ENCODE peak calls at places on chromosome 1, in four cellular contexts. J is stimulated activated effector memory CD8-positive, alpha-beta T cell treated with anti-CD3 and anti-CD28 coated beads, Interleukin-12 subunit alpha, Interleukin-12 subunit beta, amount 100 ng/mL, for 72 hours; Y is stimulated activated naive B cell treated with anti-CD40 and anti-IgM and Interleukin-4, amounts not matched to agents 10 μg/mL and 1 μg/mL and 100 μg/mL, for 72 hours; R is right lobe of liver. L is an unnamed sample.

GRCh38 chr1:46183119-46183842 is 7.0 kb upstream of the P3R3URF start:
- DNase-seq in J (no peak), Y (no peak), R (peak), L (peak)

GRCh38 chr1:36710901-36711300 is 228.2 kb upstream of the CSF3R start:
- DNase-seq in J (no peak), Y (no peak), R (no peak), L (no peak)

GRCh38 chr1:39761016-39761415 is 10.1 kb downstream of the OXCT2 start:
- DNase-seq in J (no peak), Y (no peak), R (no peak), L (no peak)

GRCh38 chr1:37034301-37035013 is at the start of gene GRIK3:
- DNase-seq in J (no peak), Y (no peak), R (no peak), L (no peak)

GRCh38 chr1:58162952-58163550 is 383.5 kb downstream of the OMA1 start:
- DNase-seq in J (no peak), Y (no peak), R (no peak), L (no peak)

GRCh38 chr1:18798533-18799445 is 60.7 kb downstream of the TAS1R2 start:
- DNase-seq in J (no peak), Y (no peak), R (no peak), L (no peak)

GRCh38 chr1:67290236-67290635 is 17.4 kb upstream of the IL12RB2 start:
- DNase-seq in J (no peak), Y (no peak), R (no peak), L (no peak)

GRCh38 chr1:86754265-86754974 is 50.0 kb downstream of the SH3GLB1 start:
- DNase-seq in J (no peak), Y (no peak), R (no peak), L (no peak)

GRCh38 chr1:68136187-68136586 is 85.8 kb upstream of the DIRAS3 start:
- DNase-seq in J (no peak), Y (no peak), R (no peak), L (no peak)

GRCh38 chr1:51231121-51231520 is 5.0 kb upstream of the RNF11 start:
- DNase-seq in J (no peak), Y (no peak), R (no peak), L (no peak)

GRCh38 chr1:7535934-7536878 is 234.9 kb upstream of the VAMP3 start:
- DNase-seq in J (no peak), Y (no peak), R (peak), L (peak)

GRCh38 chr1:234613128-234613875 is 3.3 kb upstream of the IRF2BP2 start:
- DNase-seq in J (no peak), Y (no peak), R (no peak), L (no peak)

GRCh38 chr1:98051065-98051675 is 130.3 kb upstream of the DPYD start:
- DNase-seq in J (peak), Y (peak), R (peak), L (peak)

GRCh38 chr1:233367057-233367759 is 39.7 kb downstream of the MAP3K21 start:
- DNase-seq in J (no peak), Y (no peak), R (no peak), L (no peak)

GRCh38 chr1:77354996-77355395 is 73.2 kb downstream of the AK5 start:
- DNase-seq in J (no peak), Y (no peak), R (no peak), L (no peak)

GRCh38 chr1:152761609-152762213 is 3.9 kb downstream of the KPRP start:
- DNase-seq in J (no peak), Y (no peak), R (no peak), L (no peak)

GRCh38 chr1:119924948-119925898 is 28.9 kb upstream of the ADAM30 start:
- DNase-seq in J (no peak), Y (no peak), R (no peak), L (no peak)

GRCh38 chr1:181482521-181483083 is 715 bp upstream of the CACNA1E start:
- DNase-seq in J (no peak), Y (peak), R (peak), L (peak)

GRCh38 chr1:169550294-169550693 is 36.0 kb downstream of the F5 start:
- DNase-seq in J (no peak), Y (no peak), R (no peak), L (no peak)